ENCODE peak calls at places on chromosomes 6 and 20, in nine cellular contexts. One of them, this sample, is unnamed.
A peak's percentile ranks its signal among the peaks of the same experiment; 100 is the strongest.

GRCh38 chr6:15747354-15747883 is 84.6 kb upstream of the DTNBP1 start:
- DNase-seq in transverse colon: no peak
- DNase-seq in body of pancreas: no peak
- DNase-seq in tibial nerve: no peak
- DNase-seq in IMR-90: no peak
- DNase-seq in breast epithelium: no peak
- DNase-seq in heart left ventricle: no peak
- DNase-seq in suprapubic skin: no peak
- DNase-seq in H1: no peak
- DNase-seq in this sample: no peak

GRCh38 chr6:2491137-2491536 is 245.7 kb upstream of the GMDS start:
- DNase-seq in transverse colon: no peak
- DNase-seq in body of pancreas: no peak
- DNase-seq in tibial nerve: no peak
- DNase-seq in IMR-90: no peak
- DNase-seq in breast epithelium: no peak
- DNase-seq in heart left ventricle: no peak
- DNase-seq in suprapubic skin: no peak
- DNase-seq in H1: no peak
- DNase-seq in this sample: no peak

GRCh38 chr6:49787176-49787575 is at the start of gene PGK2:
- DNase-seq in transverse colon: no peak
- DNase-seq in body of pancreas: no peak
- DNase-seq in tibial nerve: no peak
- DNase-seq in IMR-90: no peak
- DNase-seq in breast epithelium: no peak
- DNase-seq in heart left ventricle: no peak
- DNase-seq in suprapubic skin: no peak
- DNase-seq in H1: peak; percentile 71
- DNase-seq in this sample: no peak

GRCh38 chr6:53062369-53062639 is 2.9 kb upstream of the FBXO9 start:
- DNase-seq in transverse colon: no peak
- DNase-seq in body of pancreas: no peak
- DNase-seq in tibial nerve: no peak
- DNase-seq in IMR-90: no peak
- DNase-seq in breast epithelium: no peak
- DNase-seq in heart left ventricle: no peak
- DNase-seq in suprapubic skin: no peak
- DNase-seq in H1: no peak
- DNase-seq in this sample: no peak

GRCh38 chr6:154229796-154230195 is 126.8 kb downstream of the IPCEF1 start:
- DNase-seq in transverse colon: no peak
- DNase-seq in body of pancreas: no peak
- DNase-seq in tibial nerve: no peak
- DNase-seq in IMR-90: no peak
- DNase-seq in breast epithelium: no peak
- DNase-seq in heart left ventricle: no peak
- DNase-seq in suprapubic skin: no peak
- DNase-seq in H1: no peak
- DNase-seq in this sample: no peak

GRCh38 chr20:32912688-32913087 is 54.0 kb downstream of the EFCAB8 start:
- DNase-seq in transverse colon: no peak
- DNase-seq in body of pancreas: no peak
- DNase-seq in tibial nerve: no peak
- DNase-seq in IMR-90: no peak
- DNase-seq in breast epithelium: no peak
- DNase-seq in heart left ventricle: no peak
- DNase-seq in suprapubic skin: no peak
- DNase-seq in H1: no peak
- DNase-seq in this sample: no peak

GRCh38 chr6:148144917-148145521 is 197.6 kb upstream of the SASH1 start:
- DNase-seq in transverse colon: peak; percentile 72
- DNase-seq in body of pancreas: peak; percentile 75
- DNase-seq in tibial nerve: peak; percentile 79
- DNase-seq in IMR-90: peak; percentile 73
- DNase-seq in breast epithelium: peak; percentile 77
- DNase-seq in heart left ventricle: peak; percentile 67
- DNase-seq in suprapubic skin: peak; percentile 88
- DNase-seq in H1: peak; percentile 83
- DNase-seq in this sample: peak; percentile 41

GRCh38 chr6:140979642-140980091 is 1153.1 kb upstream of the GJE1 start:
- DNase-seq in transverse colon: no peak
- DNase-seq in body of pancreas: no peak
- DNase-seq in tibial nerve: peak; percentile 64
- DNase-seq in IMR-90: peak; percentile 89
- DNase-seq in breast epithelium: no peak
- DNase-seq in heart left ventricle: peak; percentile 31
- DNase-seq in suprapubic skin: no peak
- DNase-seq in H1: no peak
- DNase-seq in this sample: no peak

GRCh38 chr6:72554203-72554564 is 67.7 kb upstream of the KCNQ5 start:
- DNase-seq in transverse colon: no peak
- DNase-seq in body of pancreas: no peak
- DNase-seq in tibial nerve: no peak
- DNase-seq in IMR-90: peak; percentile 86
- DNase-seq in breast epithelium: no peak
- DNase-seq in heart left ventricle: no peak
- DNase-seq in suprapubic skin: no peak
- DNase-seq in H1: no peak
- DNase-seq in this sample: no peak

GRCh38 chr6:119243037-119243436 is 106.5 kb downstream of the MAN1A1 start:
- DNase-seq in transverse colon: no peak
- DNase-seq in body of pancreas: no peak
- DNase-seq in tibial nerve: no peak
- DNase-seq in IMR-90: no peak
- DNase-seq in breast epithelium: no peak
- DNase-seq in heart left ventricle: no peak
- DNase-seq in suprapubic skin: no peak
- DNase-seq in H1: no peak
- DNase-seq in this sample: no peak

GRCh38 chr6:150195996-150196417 is 53.2 kb downstream of the PPP1R14C start:
- DNase-seq in transverse colon: peak; percentile 47
- DNase-seq in body of pancreas: no peak
- DNase-seq in tibial nerve: no peak
- DNase-seq in IMR-90: no peak
- DNase-seq in breast epithelium: no peak
- DNase-seq in heart left ventricle: no peak
- DNase-seq in suprapubic skin: no peak
- DNase-seq in H1: no peak
- DNase-seq in this sample: no peak

GRCh38 chr6:54588176-54588575 is 258.4 kb upstream of the FAM83B start:
- DNase-seq in transverse colon: no peak
- DNase-seq in body of pancreas: no peak
- DNase-seq in tibial nerve: no peak
- DNase-seq in IMR-90: peak; percentile 6
- DNase-seq in breast epithelium: no peak
- DNase-seq in heart left ventricle: no peak
- DNase-seq in suprapubic skin: no peak
- DNase-seq in H1: no peak
- DNase-seq in this sample: no peak

DNA sequence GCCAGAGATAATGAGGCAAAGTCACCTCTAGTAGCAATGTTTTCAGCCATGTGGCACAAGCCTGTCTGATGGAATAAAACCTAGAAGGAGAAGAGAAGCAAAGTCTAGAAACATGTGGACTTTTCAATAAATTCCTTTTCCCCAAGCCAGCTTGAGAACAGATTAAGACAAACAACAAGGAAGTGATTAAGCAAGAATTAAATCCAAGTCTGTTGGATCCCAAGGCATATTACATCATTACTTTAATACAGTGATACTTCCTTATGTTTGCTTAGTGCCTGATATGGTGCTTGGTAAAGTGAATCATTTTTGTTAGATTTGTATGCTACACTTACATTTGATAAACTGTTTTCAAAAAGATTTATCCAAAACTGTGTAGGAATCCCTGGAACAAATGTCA is 260.3 kb upstream of the FAM83B start:
- DNase-seq in transverse colon: no peak
- DNase-seq in body of pancreas: no peak
- DNase-seq in tibial nerve: no peak
- DNase-seq in IMR-90: peak; percentile 47
- DNase-seq in breast epithelium: no peak
- DNase-seq in heart left ventricle: no peak
- DNase-seq in suprapubic skin: no peak
- DNase-seq in H1: no peak
- DNase-seq in this sample: no peak
- H3K4me3 ChIP-seq in transverse colon: no peak overlapping the region
- H3K4me3 ChIP-seq in body of pancreas: no peak overlapping the region
- H3K4me3 ChIP-seq in tibial nerve: no peak overlapping the region
- H3K4me3 ChIP-seq in IMR-90: no peak overlapping the region
- H3K4me3 ChIP-seq in breast epithelium: no peak overlapping the region
- H3K4me3 ChIP-seq in heart left ventricle: no peak overlapping the region
- H3K4me3 ChIP-seq in suprapubic skin: no peak overlapping the region
- H3K4me3 ChIP-seq in H1: no peak overlapping the region
- H3K4me3 ChIP-seq in this sample: no peak overlapping the region

GRCh38 chr20:22700387-22700786 is 116.0 kb upstream of the FOXA2 start:
- DNase-seq in transverse colon: no peak
- DNase-seq in body of pancreas: no peak
- DNase-seq in tibial nerve: no peak
- DNase-seq in IMR-90: no peak
- DNase-seq in breast epithelium: no peak
- DNase-seq in heart left ventricle: no peak
- DNase-seq in suprapubic skin: no peak
- DNase-seq in H1: no peak
- DNase-seq in this sample: no peak
- TF ChIP-seq CTCF in transverse colon: no peak
- TF ChIP-seq CTCF in body of pancreas: no peak
- TF ChIP-seq CTCF in tibial nerve: no peak
- TF ChIP-seq CTCF in IMR-90: no peak
- TF ChIP-seq CTCF in breast epithelium: no peak
- TF ChIP-seq CTCF in heart left ventricle: no peak
- TF ChIP-seq CTCF in suprapubic skin: no peak
- TF ChIP-seq CTCF in H1: no peak
- TF ChIP-seq CTCF in this sample: no peak

GRCh38 chr20:2840138-2840966 is at the start of the genes PCED1A and VPS16:
- DNase-seq in transverse colon: peak; percentile 88
- DNase-seq in body of pancreas: peak; percentile 87
- DNase-seq in tibial nerve: peak; percentile 74
- DNase-seq in IMR-90: peak; percentile 85
- DNase-seq in breast epithelium: peak; percentile 81
- DNase-seq in heart left ventricle: peak; percentile 91
- DNase-seq in suprapubic skin: peak; percentile 93
- DNase-seq in H1: peak; percentile 93
- DNase-seq in this sample: peak; percentile 81

GRCh38 chr20:2838847-2839671 is 1.4 kb downstream of the PCED1A start:
- DNase-seq in transverse colon: no peak
- DNase-seq in body of pancreas: no peak
- DNase-seq in tibial nerve: no peak
- DNase-seq in IMR-90: no peak
- DNase-seq in breast epithelium: no peak
- DNase-seq in heart left ventricle: no peak
- DNase-seq in suprapubic skin: no peak
- DNase-seq in H1: no peak
- DNase-seq in this sample: no peak

GRCh38 chr20:2838170-2838797 is 2.2 kb downstream of the PCED1A start:
- DNase-seq in transverse colon: no peak
- DNase-seq in body of pancreas: no peak
- DNase-seq in tibial nerve: no peak
- DNase-seq in IMR-90: no peak
- DNase-seq in breast epithelium: no peak
- DNase-seq in heart left ventricle: no peak
- DNase-seq in suprapubic skin: peak; percentile 72
- DNase-seq in H1: no peak
- DNase-seq in this sample: peak; percentile 81

GRCh38 chr20:2839732-2840137 is 720 bp downstream of the PCED1A start:
- DNase-seq in transverse colon: no peak
- DNase-seq in body of pancreas: no peak
- DNase-seq in tibial nerve: no peak
- DNase-seq in IMR-90: no peak
- DNase-seq in breast epithelium: no peak
- DNase-seq in heart left ventricle: no peak
- DNase-seq in suprapubic skin: no peak
- DNase-seq in H1: no peak
- DNase-seq in this sample: peak; percentile 85

GRCh38 chr20:2840967-2841531 is 504 bp downstream of the VPS16 start:
- DNase-seq in transverse colon: peak; percentile 53
- DNase-seq in body of pancreas: peak; percentile 50
- DNase-seq in tibial nerve: peak; percentile 40
- DNase-seq in IMR-90: peak; percentile 72
- DNase-seq in breast epithelium: no peak
- DNase-seq in heart left ventricle: peak; percentile 83
- DNase-seq in suprapubic skin: peak; percentile 89
- DNase-seq in H1: peak; percentile 76
- DNase-seq in this sample: peak; percentile 95
- TF ChIP-seq POLR2A in transverse colon: no peak
- TF ChIP-seq POLR2A in body of pancreas: no peak
- TF ChIP-seq POLR2A in tibial nerve: no peak
- TF ChIP-seq POLR2A in IMR-90: no peak
- TF ChIP-seq POLR2A in breast epithelium: no peak
- TF ChIP-seq POLR2A in heart left ventricle: no peak
- TF ChIP-seq POLR2A in suprapubic skin: no peak
- TF ChIP-seq POLR2A in H1: no peak
- TF ChIP-seq POLR2A in this sample: no peak

GRCh38 chr6:168902075-168902474 is 351.6 kb downstream of the THBS2 start:
- DNase-seq in transverse colon: no peak
- DNase-seq in body of pancreas: no peak
- DNase-seq in tibial nerve: no peak
- DNase-seq in IMR-90: no peak
- DNase-seq in breast epithelium: no peak
- DNase-seq in heart left ventricle: no peak
- DNase-seq in suprapubic skin: no peak
- DNase-seq in H1: no peak
- DNase-seq in this sample: no peak

GRCh38 chr6:168905451-168906090 is 348.1 kb downstream of the THBS2 start:
- DNase-seq in transverse colon: no peak
- DNase-seq in body of pancreas: no peak
- DNase-seq in tibial nerve: no peak
- DNase-seq in IMR-90: no peak
- DNase-seq in breast epithelium: no peak
- DNase-seq in heart left ventricle: no peak
- DNase-seq in suprapubic skin: no peak
- DNase-seq in H1: no peak
- DNase-seq in this sample: peak; percentile 9

GRCh38 chr6:168903638-168904345 is 349.9 kb downstream of the THBS2 start:
- DNase-seq in transverse colon: no peak
- DNase-seq in body of pancreas: no peak
- DNase-seq in tibial nerve: no peak
- DNase-seq in IMR-90: no peak
- DNase-seq in breast epithelium: no peak
- DNase-seq in heart left ventricle: no peak
- DNase-seq in suprapubic skin: no peak
- DNase-seq in H1: no peak
- DNase-seq in this sample: no peak

GRCh38 chr6:168896321-168896720 is 357.3 kb downstream of the THBS2 start:
- DNase-seq in transverse colon: no peak
- DNase-seq in body of pancreas: no peak
- DNase-seq in tibial nerve: no peak
- DNase-seq in IMR-90: no peak
- DNase-seq in breast epithelium: no peak
- DNase-seq in heart left ventricle: no peak
- DNase-seq in suprapubic skin: no peak
- DNase-seq in H1: no peak
- DNase-seq in this sample: no peak

DNA sequence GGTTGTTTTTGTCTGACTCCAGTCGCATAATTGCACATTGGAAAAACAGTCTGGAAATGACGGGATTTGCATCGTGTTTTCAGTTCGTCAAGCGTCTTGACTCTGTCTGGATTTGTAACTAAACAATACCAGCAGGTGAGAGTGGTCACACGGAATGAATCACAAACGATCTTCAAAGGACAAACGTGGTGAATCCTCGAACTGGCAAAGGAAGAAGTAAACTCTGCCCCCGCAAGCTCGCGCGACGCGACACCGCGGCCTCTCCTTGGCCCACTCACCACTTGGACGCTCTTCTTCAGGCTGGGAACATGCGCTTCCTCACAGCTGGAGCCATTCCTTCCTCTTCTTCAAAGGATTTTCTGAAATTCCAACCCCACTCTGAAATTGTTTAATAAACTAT is 352.6 kb downstream of the THBS2 start:
- DNase-seq in transverse colon: no peak
- DNase-seq in body of pancreas: no peak
- DNase-seq in tibial nerve: no peak
- DNase-seq in IMR-90: no peak
- DNase-seq in breast epithelium: no peak
- DNase-seq in heart left ventricle: no peak
- DNase-seq in suprapubic skin: no peak
- DNase-seq in H1: no peak
- DNase-seq in this sample: peak; percentile 72
- H3K4me3 ChIP-seq in transverse colon: no peak overlapping the region
- H3K4me3 ChIP-seq in body of pancreas: no peak overlapping the region
- H3K4me3 ChIP-seq in tibial nerve: no peak overlapping the region
- H3K4me3 ChIP-seq in IMR-90: no peak overlapping the region
- H3K4me3 ChIP-seq in breast epithelium: no peak overlapping the region
- H3K4me3 ChIP-seq in heart left ventricle: no peak overlapping the region
- H3K4me3 ChIP-seq in suprapubic skin: no peak overlapping the region
- H3K4me3 ChIP-seq in H1: no peak overlapping the region
- H3K4me3 ChIP-seq in this sample: no peak overlapping the region